ENCODE peak calls at places on chromosomes 13 and 19, in four cellular contexts. Z, Q, V and F are unnamed samples.

GRCh38 chr19:38713227-38713649 is 31.0 kb downstream of the CAPN12 start:
- DNase-seq in V (no peak), Z (no peak), Q (no peak), F (no peak)

GRCh38 chr13:35475960-35476943 is at the start of gene MAB21L1:
- DNase-seq in V (no peak), Q (no peak), Z (no peak), F (no peak)

GRCh38 chr19:55554749-55555152 is 9.4 kb upstream of the SBK3 start:
- DNase-seq in Z (no peak), V (no peak), Q (peak; percentile 68), F (no peak)

GRCh38 chr19:1205114-1206062 is at the start of gene STK11:
- DNase-seq in Q (peak; percentile 91), Z (peak; percentile 86), V (peak; percentile 83), F (peak; percentile 95)

GRCh38 chr13:47426126-47426849 is 529.4 kb upstream of the HTR2A start:
- DNase-seq in Z (no peak), Q (no peak), V (no peak), F (no peak)

GRCh38 chr19:47113446-47114348 is at the start of gene ZC3H4:
- DNase-seq in Q (peak; percentile 87), V (peak; percentile 85), Z (peak; percentile 77), F (peak; percentile 77)

GRCh38 chr13:79866436-79866835 is 385.5 kb downstream of the NDFIP2 start:
- DNase-seq in Q (no peak), V (no peak), Z (no peak), F (no peak)

GRCh38 chr13:37075164-37075563 is 15.7 kb upstream of the SUPT20H start:
- DNase-seq in Q (no peak), Z (no peak), V (no peak), F (no peak)

GRCh38 chr19:21835810-21836444 is at the start of gene ZNF43:
- DNase-seq in Q (peak; percentile 87), Z (peak; percentile 88), V (peak; percentile 13), F (peak; percentile 94)

DNA sequence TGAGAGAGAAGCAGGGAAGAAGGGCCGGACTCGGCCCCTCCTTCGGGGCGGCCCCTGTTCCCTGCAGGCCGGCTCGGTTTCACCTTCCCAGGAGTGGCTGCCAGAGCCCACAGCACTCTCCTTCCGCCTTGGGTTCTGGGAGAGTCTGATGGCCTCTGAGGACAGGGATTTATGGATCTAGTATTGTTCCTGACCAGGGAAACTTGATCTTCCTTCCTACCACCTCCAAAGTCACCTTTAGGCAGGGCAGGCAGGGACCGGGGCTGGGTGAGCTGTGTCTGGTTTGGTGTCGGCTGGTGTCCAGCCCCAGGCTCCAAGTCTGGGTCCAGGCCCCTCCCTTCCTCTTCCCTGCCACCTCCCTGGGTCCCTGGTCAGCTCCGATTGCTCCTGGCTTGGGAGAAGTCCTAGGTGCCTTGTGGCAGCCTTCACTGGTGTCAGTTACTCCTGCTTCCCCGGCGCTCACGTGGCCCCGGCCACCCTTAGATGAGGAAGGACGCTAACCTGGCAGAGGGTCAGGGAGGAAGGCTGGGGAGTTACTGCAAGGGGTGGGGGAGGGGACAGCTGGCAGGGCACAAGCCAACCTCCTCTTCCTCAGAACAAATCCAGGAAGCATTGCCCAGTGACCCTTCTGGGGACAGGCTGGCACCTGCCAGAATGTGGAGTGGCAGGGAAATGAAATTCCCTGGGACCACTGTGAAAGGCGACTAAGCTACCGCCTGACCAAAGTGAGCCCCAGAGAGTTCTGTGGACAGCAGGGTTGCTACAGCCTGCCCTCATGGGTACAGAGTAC is 18.8 kb downstream of the RFX1 start:
- DNase-seq in Q (no peak), V (no peak), Z (no peak), F (no peak)
- H3K9ac ChIP-seq in Q (no peak overlapping the region), V (peak overlapping the region; percentile 76), Z (no peak overlapping the region), F (peak overlapping the region; percentile 81)

DNA sequence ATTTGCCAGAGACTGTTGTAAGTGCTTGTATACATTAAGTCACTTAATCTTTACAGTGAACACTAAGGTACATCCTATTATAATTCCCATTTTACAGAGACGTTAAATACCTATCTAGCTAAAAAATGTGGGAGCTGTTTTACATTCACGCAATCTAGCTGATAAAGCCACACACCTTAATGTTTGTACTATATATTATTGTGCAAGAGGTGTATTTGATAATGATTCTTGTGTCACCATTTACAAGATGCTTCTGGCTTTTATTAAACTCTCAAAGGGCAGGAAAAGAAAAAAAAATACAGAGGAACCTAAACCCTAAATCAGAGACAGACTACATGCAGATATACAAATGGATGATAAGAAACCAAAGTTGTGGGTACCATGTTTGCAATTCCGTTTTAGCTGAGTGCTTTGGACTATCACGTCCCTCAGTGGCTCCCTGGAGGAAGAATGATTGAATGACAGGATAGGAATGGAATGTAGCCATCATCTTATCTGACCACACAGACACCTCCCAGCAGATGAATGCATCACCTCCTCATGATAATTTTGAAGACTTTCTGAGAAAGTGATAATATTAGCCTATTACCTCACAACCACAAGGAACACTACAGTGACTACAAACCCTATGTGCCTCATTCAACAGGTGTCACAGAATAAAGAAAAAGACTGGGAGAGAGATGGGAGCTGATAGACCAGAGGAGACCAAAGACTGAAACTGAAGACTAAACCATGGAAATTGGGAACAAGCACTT is 230.5 kb upstream of the SERP2 start:
- DNase-seq in Z (no peak), V (no peak), Q (no peak), F (no peak)
- TF ChIP-seq SUZ12 in Z (no peak), V (no peak), Q (no peak), F (no peak)

GRCh38 chr19:56823417-56823816 is 17.1 kb downstream of the PEG3 start:
- DNase-seq in Q (no peak), Z (no peak), V (no peak), F (no peak)

GRCh38 chr19:56821675-56822074 is 18.9 kb downstream of the PEG3 start:
- DNase-seq in Z (no peak), V (no peak), Q (no peak), F (no peak)

GRCh38 chr19:56822755-56823154 is 17.8 kb downstream of the PEG3 start:
- DNase-seq in Z (no peak), V (no peak), Q (no peak), F (no peak)

GRCh38 chr19:56823956-56824355 is 16.6 kb downstream of the PEG3 start:
- DNase-seq in Z (no peak), Q (no peak), V (no peak), F (no peak)

DNA sequence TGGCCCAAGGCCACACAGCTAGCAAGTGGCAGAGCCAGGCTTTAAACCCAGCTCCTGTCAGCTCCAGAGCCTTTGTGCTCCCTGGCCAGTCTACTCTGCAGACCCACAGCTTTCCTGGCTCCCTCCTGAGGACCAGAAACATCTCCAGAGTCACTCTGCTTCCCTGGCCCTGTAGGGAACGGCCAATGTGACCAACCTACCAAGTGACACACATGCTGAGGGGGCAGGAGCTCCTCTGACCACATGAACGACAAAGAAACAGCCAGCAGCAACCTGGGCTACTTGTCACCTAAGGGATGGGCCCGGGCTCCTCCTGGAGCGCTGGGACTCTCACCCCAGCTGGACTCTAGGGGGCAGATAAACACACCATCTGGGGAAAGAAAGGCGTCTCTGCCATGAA is 19.3 kb downstream of the PEG3 start:
- DNase-seq in Z (no peak), Q (no peak), V (no peak), F (no peak)
- H3K9me3 ChIP-seq in Z (peaks cover 95% of the 10 kb centered on the region), Q (no peaks in the 10 kb centered on the region), V (no peaks in the 10 kb centered on the region), F (no peaks in the 10 kb centered on the region)

DNA sequence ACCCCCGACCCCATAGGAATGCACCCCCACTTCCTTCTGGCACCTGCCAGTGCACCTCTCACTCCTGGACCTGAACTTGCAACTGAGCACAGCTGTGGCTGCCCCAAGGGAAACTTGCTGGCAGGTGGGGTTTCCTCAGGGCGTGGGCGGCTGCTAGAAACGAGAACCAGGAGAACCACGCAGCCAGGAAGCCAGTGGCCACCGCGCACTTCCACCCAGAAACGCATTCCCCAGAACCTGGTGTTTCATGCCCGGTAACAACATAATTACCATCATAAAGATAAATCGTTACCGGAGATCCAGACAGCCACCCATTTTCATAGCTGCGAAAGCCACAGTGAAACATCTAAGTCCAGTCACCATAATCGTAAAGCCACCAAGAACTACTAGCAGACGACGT is 75.2 kb upstream of the C13orf46 start:
- DNase-seq in Z (no peak), Q (no peak), V (no peak), F (no peak)
- H3K9ac ChIP-seq in Z (no peak overlapping the region), Q (no peak overlapping the region), V (no peak overlapping the region), F (no peak overlapping the region)

GRCh38 chr13:93862259-93862658 is 617.2 kb downstream of the DCT start:
- DNase-seq in Q (no peak), Z (no peak), V (no peak), F (no peak)
- TF ChIP-seq SUZ12 in Q (no peak), Z (no peak), V (no peak), F (no peak)

GRCh38 chr19:41339936-41340335 is 13.8 kb downstream of the TGFB1 start:
- DNase-seq in V (no peak), Z (no peak), Q (no peak), F (no peak)
- H3K9me3 ChIP-seq in V (no peaks in the 10 kb centered on the region), Z (no peaks in the 10 kb centered on the region), Q (no peaks in the 10 kb centered on the region), F (no peaks in the 10 kb centered on the region)

DNA sequence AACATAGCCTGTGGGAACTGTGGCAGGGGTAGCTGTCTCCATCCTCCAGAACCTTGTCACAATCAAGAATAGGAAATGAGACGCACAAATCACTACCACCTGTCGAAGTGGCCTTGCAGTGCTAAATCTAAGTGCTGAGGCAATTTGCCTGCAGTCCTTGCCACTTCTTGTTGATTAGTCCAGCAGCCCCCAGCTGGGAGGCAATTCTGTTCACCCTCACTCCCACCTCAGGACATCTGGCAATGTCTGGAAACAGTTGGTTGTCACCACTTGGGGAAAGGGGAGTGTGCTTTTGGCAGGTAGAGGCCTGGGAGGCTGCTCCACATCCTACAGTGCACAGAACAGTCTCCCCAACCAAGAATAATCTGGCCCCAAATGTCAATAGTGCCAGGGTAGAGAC is 10.7 kb downstream of the RFX2 start:
- DNase-seq in Q (no peak), V (no peak), Z (no peak), F (no peak)
- H3K9ac ChIP-seq in Q (no peak overlapping the region), V (no peak overlapping the region), Z (no peak overlapping the region), F (no peak overlapping the region)

DNA sequence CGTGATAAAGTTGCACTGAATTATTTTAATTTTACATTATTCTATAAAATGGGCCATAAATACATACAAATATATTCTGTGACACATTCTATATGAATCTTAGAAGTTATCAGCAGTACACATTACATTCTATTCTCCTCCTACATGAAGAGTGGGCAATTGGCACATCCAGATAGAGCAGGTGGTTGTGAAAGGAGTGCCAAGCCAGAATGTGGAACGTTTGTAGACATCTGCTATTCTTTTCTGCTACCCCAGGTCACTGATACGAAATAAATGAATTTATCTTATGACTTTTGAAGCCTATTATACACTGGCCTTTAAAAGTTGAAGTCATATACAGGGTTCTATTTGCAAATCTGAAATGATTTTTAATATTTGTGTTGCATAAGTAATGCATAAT is 373.2 kb downstream of the PCDH17 start:
- DNase-seq in Z (no peak), V (no peak), Q (no peak), F (no peak)
- TF ChIP-seq SUZ12 in Z (no peak), V (no peak), Q (no peak), F (no peak)

GRCh38 chr13:44453881-44454280 is 80.3 kb downstream of the SERP2 start:
- DNase-seq in Z (no peak), V (no peak), Q (no peak), F (no peak)

GRCh38 chr13:44463759-44464158 is 90.1 kb downstream of the SERP2 start:
- DNase-seq in V (no peak), Z (no peak), Q (no peak), F (no peak)

GRCh38 chr13:44459674-44460073 is 86.0 kb downstream of the SERP2 start:
- DNase-seq in Z (no peak), Q (no peak), V (no peak), F (no peak)

GRCh38 chr13:44455781-44456180 is 82.2 kb downstream of the SERP2 start:
- DNase-seq in Z (no peak), V (no peak), Q (no peak), F (no peak)

GRCh38 chr13:44458313-44458975 is 84.8 kb downstream of the SERP2 start:
- DNase-seq in V (no peak), Z (no peak), Q (no peak), F (no peak)
- H3K9me3 ChIP-seq in V (no peaks in the 10 kb centered on the region), Z (no peaks in the 10 kb centered on the region), Q (no peaks in the 10 kb centered on the region), F (peaks cover 14% of the 10 kb centered on the region)